ENCODE peak calls at places on chromosomes 6 and 20, in seven cellular contexts. U is ELR, E is AG08395, L is globus pallidus, Q is NCI-H2081, V is GM23248, C is germinal center. F is an unnamed sample.

GRCh38 chr6:170024940-170025339 is 265.9 kb downstream of the DLL1 start:
- DNase-seq in L (no peak), E (peak), V (peak), C (no peak), U (no peak), Q (no peak), F (peak)

GRCh38 chr6:144920391-144920983 is 635.4 kb downstream of the UTRN start:
- DNase-seq in Q (no peak), L (no peak), E (no peak), U (peak), C (no peak), V (peak), F (no peak)

GRCh38 chr6:32148722-32149576 is 2.8 kb downstream of the PRRT1 start:
- DNase-seq in V (peak), U (no peak), C (peak), E (no peak), L (peak), Q (peak), F (no peak)

GRCh38 chr6:20534906-20535305 is 649 bp downstream of the CDKAL1 start:
- DNase-seq in C (no peak), E (peak), U (peak), Q (no peak), L (no peak), V (peak), F (no peak)

GRCh38 chr20:3873507-3873906 is 15.7 kb upstream of the PANK2 start:
- DNase-seq in V (no peak), U (no peak), C (no peak), L (no peak), E (no peak), Q (no peak), F (no peak)

GRCh38 chr20:20364016-20364746 is 3.7 kb upstream of the INSM1 start:
- DNase-seq in L (no peak), Q (peak), U (no peak), E (no peak), V (no peak), C (no peak), F (no peak)

GRCh38 chr6:45630314-45630713 is 252.6 kb upstream of the SUPT3H start:
- DNase-seq in C (no peak), V (peak), Q (no peak), U (no peak), E (no peak), L (no peak), F (no peak)

GRCh38 chr20:12036142-12036541 is 118.4 kb downstream of the BTBD3 start:
- DNase-seq in L (no peak), U (no peak), Q (no peak), V (no peak), E (no peak), C (no peak), F (no peak)

GRCh38 chr20:12591949-12592470 is 416.8 kb upstream of the SPTLC3 start:
- DNase-seq in Q (no peak), E (no peak), C (no peak), V (no peak), U (no peak), L (no peak), F (no peak)

GRCh38 chr20:23192469-23192868 is 106.3 kb upstream of the CD93 start:
- DNase-seq in Q (no peak), C (no peak), E (no peak), U (no peak), L (no peak), V (no peak), F (no peak)

GRCh38 chr6:83853178-83853967 is at the start of gene RIPPLY2:
- DNase-seq in C (no peak), E (no peak), V (peak), U (peak), L (peak), Q (peak), F (peak)

GRCh38 chr20:2756056-2756611 is 44.3 kb downstream of the CPXM1 start:
- DNase-seq in U (peak), Q (no peak), C (no peak), L (no peak), E (peak), V (peak), F (peak)

GRCh38 chr6:110517601-110518280 is 41.3 kb upstream of the SLC22A16 start:
- DNase-seq in Q (no peak), L (no peak), V (no peak), E (no peak), U (no peak), C (no peak), F (no peak)

GRCh38 chr6:167549187-167549586 is 224.3 kb downstream of the TTLL2 start:
- DNase-seq in U (no peak), V (no peak), L (peak), E (no peak), Q (no peak), C (no peak), F (no peak)

GRCh38 chr20:50855498-50856474 is 60.9 kb downstream of the BCAS4 start:
- DNase-seq in Q (no peak), U (peak), E (no peak), V (peak), L (no peak), C (no peak), F (no peak)

GRCh38 chr6:111280445-111280844 is 193.1 kb downstream of the SLC16A10 start:
- DNase-seq in V (no peak), E (no peak), U (no peak), C (no peak), Q (no peak), L (no peak), F (no peak)

F was measured in AG08396.